ENCODE peak calls at places on chromosomes 4 and X, in seven cellular contexts. Q is neural progenitor cell, B is gastrocnemius medialis, A is lower lobe of right lung, J is GM23248, F is cardiac muscle cell, U is tibial artery. I is an unnamed sample. For H3K4me1, the result is how much of the 10 kb centered on the place peaks cover.

GRCh38 chrX:107978707-107979307 is 3.4 kb downstream of the TEX13B start:
- DNase-seq in Q (peak), B (no peak), A (no peak), J (peak), F (peak), U (no peak), I (no peak)

GRCh38 chr4:80072607-80073361 is at the start of gene ANTXR2:
- DNase-seq in Q (peak), B (peak), A (peak), J (peak), F (peak), U (peak), I (peak)

GRCh38 chrX:43504394-43504793 is 151.7 kb upstream of the MAOA start:
- DNase-seq in Q (no peak), B (no peak), A (no peak), J (no peak), F (no peak), U (no peak), I (no peak)

GRCh38 chr4:176758731-176759130 is 34.0 kb downstream of the VEGFC start:
- DNase-seq in Q (no peak), B (no peak), A (no peak), J (peak), F (no peak), U (no peak), I (no peak)

GRCh38 chr4:26576171-26576829 is 7.6 kb upstream of the TBC1D19 start:
- DNase-seq in Q (peak), B (no peak), A (no peak), J (peak), F (no peak), U (no peak), I (no peak)

GRCh38 chr4:81919238-81919637 is 447.5 kb upstream of the RASGEF1B start:
- DNase-seq in Q (peak), B (no peak), A (no peak), J (peak), F (peak), U (no peak), I (no peak)

GRCh38 chrX:15602761-15603160 is 2.0 kb upstream of the ACE2 start:
- DNase-seq in Q (no peak), B (no peak), A (no peak), J (no peak), F (no peak), U (no peak), I (no peak)

GRCh38 chr4:79273918-79274317 is 51.9 kb downstream of the NAA11 start:
- DNase-seq in Q (no peak), B (no peak), A (no peak), J (peak), F (no peak), U (no peak), I (no peak)

GRCh38 chr4:41573458-41574129 is 35.6 kb downstream of the LIMCH1 start:
- DNase-seq in Q (no peak), B (no peak), A (no peak), J (peak), F (no peak), U (no peak), I (no peak)

GRCh38 chr4:1599491-1600210 is 84.5 kb downstream of the FAM53A start:
- DNase-seq in Q (no peak), B (no peak), A (peak), J (no peak), F (no peak), U (no peak), I (no peak)

GRCh38 chrX:63934160-63934559 is 149.1 kb upstream of the ARHGEF9 start:
- DNase-seq in Q (no peak), B (no peak), A (no peak), J (no peak), F (no peak), U (no peak), I (no peak)

GRCh38 chr4:66482186-66482585 is 811.9 kb upstream of the EPHA5 start:
- DNase-seq in Q (no peak), B (no peak), A (no peak), J (no peak), F (no peak), U (no peak), I (no peak)

GRCh38 chrX:45851434-45851991 is 650.8 kb upstream of the DIPK2B start:
- DNase-seq in Q (peak), B (no peak), A (peak), J (peak), F (peak), U (no peak), I (no peak)

GRCh38 chr4:173929921-173930320 is 353.5 kb downstream of the FBXO8 start:
- DNase-seq in Q (no peak), B (no peak), A (no peak), J (no peak), F (no peak), U (no peak), I (no peak)

GRCh38 chr4:173934201-173934600 is 349.3 kb downstream of the FBXO8 start:
- DNase-seq in Q (no peak), B (no peak), A (no peak), J (peak), F (no peak), U (no peak), I (no peak)

GRCh38 chr4:173932701-173933100 is 350.8 kb downstream of the FBXO8 start:
- DNase-seq in Q (no peak), B (no peak), A (no peak), J (no peak), F (no peak), U (no peak), I (no peak)

GRCh38 chr4:173934933-173935620 is 348.4 kb downstream of the FBXO8 start:
- DNase-seq in Q (no peak), B (no peak), A (no peak), J (no peak), F (peak), U (no peak), I (no peak)

GRCh38 chr4:173930329-173930967 is 353.0 kb downstream of the FBXO8 start:
- DNase-seq in Q (no peak), B (no peak), A (no peak), J (no peak), F (no peak), U (no peak), I (no peak)
- H3K4me1 ChIP-seq in Q (under half), B (under half), A (under half), J (under half), F (under half), U (under half), I (under half)

GRCh38 chr4:155535802-155536454 is 130.7 kb upstream of the GUCY1A1 start:
- DNase-seq in Q (no peak), B (no peak), A (no peak), J (no peak), F (peak), U (no peak), I (no peak)
- H3K4me3 ChIP-seq in Q (no peak), B (no peak), A (no peak), J (no peak), F (no peak), U (no peak), I (no peak)

GRCh38 chrX:28693101-28693500 is 105.9 kb downstream of the IL1RAPL1 start:
- DNase-seq in Q (no peak), B (no peak), A (no peak), J (no peak), F (no peak), U (no peak), I (no peak)
- H3K27ac ChIP-seq in Q (no peak), B (no peak), A (no peak), J (no peak), F (no peak), U (no peak), I (no peak)

DNA sequence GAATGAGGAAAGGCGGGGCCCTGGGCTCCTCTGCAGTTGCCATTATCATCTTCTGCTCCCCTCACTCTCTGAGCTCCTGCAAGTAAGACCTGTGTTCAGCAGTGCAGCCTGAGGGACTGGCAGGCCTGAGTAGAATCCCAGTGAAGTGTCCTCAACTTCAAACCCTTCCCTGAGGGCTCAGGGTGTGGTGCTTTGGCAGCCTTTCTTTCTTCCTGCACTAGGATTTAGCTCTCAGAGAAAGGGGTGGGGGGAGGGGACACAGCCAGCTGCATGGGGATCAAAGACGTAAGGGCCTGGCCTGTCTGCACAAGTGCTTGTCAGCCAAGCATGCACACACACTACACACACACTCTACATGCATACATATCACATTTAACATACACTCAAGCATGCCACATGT is 223.5 kb upstream of the RPL34 start:
- DNase-seq in Q (peak), B (no peak), A (no peak), J (no peak), F (no peak), U (no peak), I (no peak)
- H3K4me1 ChIP-seq in Q (half or more), B (under half), A (under half), J (under half), F (under half), U (under half), I (under half)

GRCh38 chr4:48205092-48205491 is 64.5 kb downstream of the TEC start:
- DNase-seq in Q (no peak), B (no peak), A (no peak), J (no peak), F (peak), U (no peak), I (no peak)

DNA sequence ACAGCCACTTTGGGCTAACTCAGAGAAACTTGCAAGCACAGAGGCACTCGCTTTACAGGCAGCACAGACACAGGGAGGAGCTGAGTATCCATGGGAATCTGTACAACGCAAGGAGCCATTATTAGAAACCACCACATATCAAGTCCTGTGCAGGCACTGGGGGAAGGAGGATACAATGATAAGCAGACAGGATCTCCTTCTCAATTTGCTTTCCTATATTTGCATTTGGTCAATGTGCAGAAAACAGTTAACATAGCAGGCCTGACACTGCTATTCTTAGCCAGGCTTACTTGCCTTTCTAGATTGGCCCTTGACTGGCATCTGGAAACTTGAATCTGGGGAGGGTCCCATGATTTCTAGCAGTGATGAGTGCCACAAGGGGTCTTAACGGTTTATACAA is 65.8 kb downstream of the TEC start:
- DNase-seq in Q (no peak), B (no peak), A (no peak), J (no peak), F (peak), U (no peak), I (no peak)
- H3K4me3 ChIP-seq in Q (no peak), B (no peak), A (no peak), J (no peak), F (no peak), U (no peak), I (no peak)

GRCh38 chr4:8610858-8611610 is 18.5 kb downstream of the CPZ start:
- DNase-seq in Q (no peak), B (no peak), A (no peak), J (no peak), F (no peak), U (no peak), I (no peak)
- H3K27ac ChIP-seq in Q (no peak), B (no peak), A (no peak), J (no peak), F (no peak), U (no peak), I (no peak)

GRCh38 chr4:22970665-22971064 is 277.9 kb downstream of the GBA3 start:
- DNase-seq in Q (no peak), B (no peak), A (no peak), J (no peak), F (no peak), U (no peak), I (no peak)
- H3K4me1 ChIP-seq in Q (under half), B (under half), A (under half), J (under half), F (under half), U (under half), I (under half)

GRCh38 chrX:57313583-57314215 is 27.2 kb downstream of the FAAH2 start:
- DNase-seq in Q (no peak), B (no peak), A (no peak), J (no peak), F (no peak), U (no peak), I (no peak)
- H3K4me3 ChIP-seq in Q (no peak), B (no peak), A (no peak), J (no peak), F (no peak), U (no peak), I (no peak)

GRCh38 chr4:71558248-71558647 is 219.4 kb downstream of the SLC4A4 start:
- DNase-seq in Q (no peak), B (no peak), A (no peak), J (no peak), F (no peak), U (no peak), I (no peak)

GRCh38 chr4:71564775-71565174 is 219.1 kb downstream of the GC start:
- DNase-seq in Q (no peak), B (no peak), A (no peak), J (no peak), F (no peak), U (no peak), I (no peak)

GRCh38 chr4:71559957-71560541 is 221.2 kb downstream of the SLC4A4 start:
- DNase-seq in Q (no peak), B (no peak), A (no peak), J (peak), F (no peak), U (no peak), I (no peak)
- H3K27ac ChIP-seq in Q (no peak), B (no peak), A (no peak), J (peak), F (no peak), U (no peak), I (no peak)

DNA sequence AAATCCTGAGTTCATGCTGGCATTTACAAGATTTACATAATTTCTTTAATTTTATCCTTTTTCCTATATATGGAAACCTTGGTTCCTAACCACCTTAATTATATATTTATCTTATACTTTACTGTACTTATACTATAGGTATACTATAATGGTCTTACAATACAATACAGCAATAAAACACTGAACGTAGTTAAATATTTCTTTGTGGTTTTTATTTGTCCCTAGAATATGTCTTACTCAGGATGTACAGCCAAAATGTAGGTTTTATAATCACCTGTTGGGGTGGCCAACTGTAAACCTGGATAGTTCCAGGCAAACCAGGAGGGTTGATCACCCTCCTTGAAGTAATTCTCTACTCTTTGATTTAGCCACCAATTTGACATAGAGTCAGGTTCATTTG is 48.4 kb upstream of the KIT start:
- DNase-seq in Q (no peak), B (no peak), A (no peak), J (no peak), F (no peak), U (no peak), I (no peak)
- H3K4me1 ChIP-seq in Q (under half), B (under half), A (under half), J (under half), F (under half), U (under half), I (under half)

I was measured in ascending aorta.